ENCODE peak calls at places on chromosomes 16 and 17, in four cellular contexts. K, I, F and Y are unnamed samples.

GRCh38 chr17:34650361-34650760 is 71.0 kb downstream of the TMEM132E start:
- DNase-seq in K (no peak), I (no peak), F (no peak), Y (no peak)

GRCh38 chr16:90057738-90058173 is 19.4 kb downstream of the PRDM7 start:
- DNase-seq in K (peak), I (peak), F (no peak), Y (no peak)

GRCh38 chr17:10683853-10684252 is 13.5 kb downstream of the SCO1 start:
- DNase-seq in K (peak), I (peak), F (no peak), Y (peak)

GRCh38 chr16:53091508-53092211 is 36.9 kb downstream of the CHD9 start:
- DNase-seq in K (no peak), I (no peak), F (peak), Y (no peak)

GRCh38 chr16:69169607-69170352 is 17.2 kb upstream of the SNTB2 start:
- DNase-seq in K (no peak), I (no peak), F (no peak), Y (no peak)

GRCh38 chr17:21458036-21458435 is 81.9 kb downstream of the KCNJ12 start:
- DNase-seq in K (no peak), I (no peak), F (no peak), Y (no peak)

GRCh38 chr16:10950393-10950792 is 6.0 kb downstream of the CLEC16A start:
- DNase-seq in K (no peak), I (no peak), F (no peak), Y (no peak)

GRCh38 chr17:78357177-78357586 is 2.7 kb downstream of the SOCS3 start:
- DNase-seq in K (no peak), I (no peak), F (no peak), Y (no peak)

GRCh38 chr16:50584033-50584722 is 36.0 kb downstream of the NKD1 start:
- DNase-seq in K (no peak), I (peak), F (no peak), Y (no peak)

GRCh38 chr17:39213852-39214251 is 11.9 kb downstream of the STAC2 start:
- DNase-seq in K (no peak), I (no peak), F (no peak), Y (no peak)

GRCh38 chr16:24544640-24545039 is 5.3 kb downstream of the RBBP6 start:
- DNase-seq in K (no peak), I (no peak), F (no peak), Y (no peak)

GRCh38 chr17:82134101-82134500 is 36.1 kb upstream of the FASN start:
- DNase-seq in K (no peak), I (no peak), F (no peak), Y (no peak)

GRCh38 chr16:711084-711483 is 3.8 kb upstream of the METRN start:
- DNase-seq in K (no peak), I (no peak), F (no peak), Y (no peak)

GRCh38 chr16:1311738-1312458 is 2.5 kb downstream of the UBE2I start:
- DNase-seq in K (no peak), I (no peak), F (no peak), Y (no peak)

GRCh38 chr16:72508196-72508595 is 336.2 kb upstream of the PMFBP1 start:
- DNase-seq in K (no peak), I (no peak), F (no peak), Y (no peak)

GRCh38 chr16:8935989-8936388 is 27.7 kb downstream of the USP7 start:
- DNase-seq in K (peak), I (peak), F (no peak), Y (peak)

GRCh38 chr16:5382484-5382883 is 284.9 kb upstream of the EEF2KMT start:
- DNase-seq in K (no peak), I (no peak), F (no peak), Y (no peak)

GRCh38 chr17:59038734-59039133 is 67.9 kb downstream of the TRIM37 start:
- DNase-seq in K (no peak), I (no peak), F (no peak), Y (no peak)

GRCh38 chr17:7460850-7461660 is 16.2 kb downstream of the CHRNB1 start:
- DNase-seq in K (no peak), I (no peak), F (no peak), Y (no peak)

GRCh38 chr16:12433691-12434390 is 369.8 kb downstream of the CPPED1 start:
- DNase-seq in K (peak), I (no peak), F (no peak), Y (no peak)

GRCh38 chr17:77140878-77141767 is at the start of gene SEC14L1:
- DNase-seq in K (peak), I (peak), F (no peak), Y (peak)

GRCh38 chr16:12097523-12098428 is 121.2 kb downstream of the SNX29 start:
- DNase-seq in K (peak), I (no peak), F (no peak), Y (no peak)

DNA sequence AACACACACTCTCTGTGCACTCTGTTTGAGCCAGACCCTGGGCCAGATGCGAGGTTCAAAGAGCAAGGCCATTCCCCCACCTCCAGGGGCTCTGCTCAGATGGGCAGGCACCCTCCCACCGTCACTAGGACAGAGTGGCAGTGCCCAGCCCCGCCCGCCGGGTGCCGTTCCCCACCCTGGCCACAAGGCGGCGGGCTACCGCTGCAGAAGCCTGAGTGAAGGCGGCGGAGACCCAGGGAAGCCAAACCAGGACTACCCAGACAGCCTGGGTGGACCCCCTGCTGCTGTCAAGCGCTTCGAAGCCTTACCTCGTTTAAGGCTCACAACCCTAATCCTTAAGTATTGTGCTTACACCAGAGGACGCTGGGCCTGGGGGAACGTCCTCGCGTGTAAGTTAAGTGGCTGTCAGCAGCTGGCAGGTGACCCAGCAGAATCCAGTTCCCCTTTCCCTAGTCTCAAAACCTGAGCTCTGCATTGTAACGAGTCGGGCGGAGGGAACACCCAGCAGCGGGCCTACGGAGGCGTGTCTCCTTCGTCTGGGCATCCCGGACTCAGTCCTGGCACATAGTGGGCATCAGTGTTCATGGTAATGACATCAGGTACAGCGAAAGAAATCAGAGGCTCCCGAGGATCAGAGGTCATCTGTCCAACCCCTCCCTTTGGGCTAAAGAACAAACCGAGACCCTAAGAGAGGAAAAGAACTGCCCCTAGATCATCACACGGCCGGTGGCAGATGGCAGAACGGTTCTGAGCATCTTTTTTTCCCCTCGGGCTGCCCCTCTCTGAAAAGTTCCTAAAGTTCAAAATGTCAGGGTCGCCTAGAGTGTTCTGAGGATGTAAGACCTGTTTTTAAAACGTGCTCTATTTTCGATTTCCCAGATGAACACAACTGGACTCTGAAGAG is 4.4 kb downstream of the ARHGAP27 start:
- DNase-seq in K (peak), I (peak), F (no peak), Y (peak)
- TF ChIP-seq FOXK2 in K (no peak), I (no peak), F (no peak), Y (no peak)

GRCh38 chr16:84970447-84971127 is 40.7 kb downstream of the ZDHHC7 start:
- DNase-seq in K (peak), I (peak), F (peak), Y (peak)
- TF ChIP-seq FOXK2 in K (no peak), I (no peak), F (no peak), Y (no peak)

GRCh38 chr16:84406006-84406963 is 37.9 kb downstream of the ATP2C2 start:
- DNase-seq in K (no peak), I (peak), F (no peak), Y (no peak)
- TF ChIP-seq FOXK2 in K (no peak), I (no peak), F (no peak), Y (no peak)

GRCh38 chr17:48149174-48150106 is 41.9 kb downstream of the SNX11 start:
- DNase-seq in K (peak), I (peak), F (no peak), Y (peak)
- TF ChIP-seq FOXK2 in K (no peak), I (no peak), F (no peak), Y (no peak)

GRCh38 chr16:19252904-19253303 is 32.6 kb upstream of the CLEC19A start:
- DNase-seq in K (no peak), I (no peak), F (no peak), Y (no peak)
- TF ChIP-seq FOXK2 in K (no peak), I (no peak), F (no peak), Y (no peak)

DNA sequence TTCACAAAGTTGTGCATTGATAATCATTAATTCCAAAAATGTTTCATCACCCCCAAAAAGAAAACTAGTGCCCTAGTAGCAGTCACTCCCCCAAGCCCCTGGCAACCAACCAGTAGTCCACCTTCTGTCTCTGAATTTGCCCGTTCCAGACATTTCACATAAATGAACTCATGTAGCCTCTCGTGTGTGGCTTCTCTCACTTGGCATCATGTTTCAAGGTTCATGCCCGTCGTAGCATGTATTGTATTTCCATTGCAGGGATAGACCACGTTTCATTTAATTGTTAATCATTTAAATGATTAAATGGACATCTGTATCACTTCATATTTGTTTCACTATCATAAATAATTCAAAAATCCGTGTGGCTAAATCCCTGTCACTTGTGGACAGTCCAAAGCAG is 9.0 kb upstream of the FLYWCH2 start:
- DNase-seq in K (no peak), I (no peak), F (no peak), Y (no peak)
- TF ChIP-seq FOXK2 in K (no peak), I (no peak), F (no peak), Y (no peak)